ENCODE peak calls at places on chromosomes 3 and 15, in five cellular contexts. A is mesendoderm, T is PC-3, D is transverse colon, Y is psoas muscle. Q is an unnamed sample. For H3K27me3 and H3K4me1, the result is how much of the 10 kb centered on the place peaks cover.

GRCh38 chr3:81723732-81724313 is 37.6 kb downstream of the GBE1 start:
- DNase-seq in A (no peak), T (peak), D (no peak), Y (no peak), Q (no peak)

GRCh38 chr3:197501496-197501878 is 54.3 kb downstream of the BDH1 start:
- DNase-seq in A (peak), T (peak), D (peak), Y (no peak), Q (no peak)

GRCh38 chr3:18712713-18713575 is 287.8 kb upstream of the SATB1 start:
- DNase-seq in A (no peak), T (no peak), D (no peak), Y (no peak), Q (no peak)

GRCh38 chr3:161890147-161890625 is 393.6 kb downstream of the OTOL1 start:
- DNase-seq in A (no peak), T (peak), D (peak), Y (no peak), Q (peak)

GRCh38 chr3:20190991-20191390 is 5.0 kb upstream of the SGO1 start:
- DNase-seq in A (peak), T (peak), D (no peak), Y (no peak), Q (no peak)

GRCh38 chr15:64596701-64597468 is 136.5 kb downstream of the ZNF609 start:
- DNase-seq in A (peak), T (no peak), D (no peak), Y (no peak), Q (no peak)

GRCh38 chr3:43732747-43733425 is 42.1 kb downstream of the ABHD5 start:
- DNase-seq in A (no peak), T (no peak), D (no peak), Y (no peak), Q (no peak)

GRCh38 chr3:101639280-101639963 is 37.5 kb downstream of the ZBTB11 start:
- DNase-seq in A (no peak), T (no peak), D (no peak), Y (no peak), Q (no peak)

GRCh38 chr15:24617646-24618045 is 57.9 kb upstream of the NPAP1 start:
- DNase-seq in A (peak), T (no peak), D (no peak), Y (no peak), Q (no peak)

GRCh38 chr3:41001556-41001955 is 197.7 kb upstream of the CTNNB1 start:
- DNase-seq in A (no peak), T (no peak), D (no peak), Y (no peak), Q (no peak)

GRCh38 chr3:51336261-51336660 is 48.8 kb upstream of the MANF start:
- DNase-seq in A (peak), T (no peak), D (no peak), Y (no peak), Q (no peak)

GRCh38 chr3:142586803-142587406 is 8.4 kb upstream of the ATR start:
- DNase-seq in A (peak), T (peak), D (peak), Y (no peak), Q (no peak)

GRCh38 chr15:94262201-94262600 is 30.8 kb downstream of the MCTP2 start:
- DNase-seq in A (no peak), T (no peak), D (no peak), Y (no peak), Q (no peak)

GRCh38 chr3:56976666-56977560 is 83.6 kb upstream of the SPATA12 start:
- DNase-seq in A (peak), T (no peak), D (no peak), Y (no peak), Q (no peak)

GRCh38 chr3:31472479-31473390 is 60.0 kb upstream of the STT3B start:
- DNase-seq in A (no peak), T (peak), D (no peak), Y (no peak), Q (no peak)

GRCh38 chr3:196519738-196520122 is 4.6 kb upstream of the SMCO1 start:
- DNase-seq in A (peak), T (no peak), D (no peak), Y (no peak), Q (no peak)

GRCh38 chr15:72239652-72240051 is 8.7 kb upstream of the PKM start:
- DNase-seq in A (no peak), T (no peak), D (no peak), Y (no peak), Q (no peak)
- H3K27me3 ChIP-seq in A (under half), T (under half), D (under half), Y (under half), Q (under half)

DNA sequence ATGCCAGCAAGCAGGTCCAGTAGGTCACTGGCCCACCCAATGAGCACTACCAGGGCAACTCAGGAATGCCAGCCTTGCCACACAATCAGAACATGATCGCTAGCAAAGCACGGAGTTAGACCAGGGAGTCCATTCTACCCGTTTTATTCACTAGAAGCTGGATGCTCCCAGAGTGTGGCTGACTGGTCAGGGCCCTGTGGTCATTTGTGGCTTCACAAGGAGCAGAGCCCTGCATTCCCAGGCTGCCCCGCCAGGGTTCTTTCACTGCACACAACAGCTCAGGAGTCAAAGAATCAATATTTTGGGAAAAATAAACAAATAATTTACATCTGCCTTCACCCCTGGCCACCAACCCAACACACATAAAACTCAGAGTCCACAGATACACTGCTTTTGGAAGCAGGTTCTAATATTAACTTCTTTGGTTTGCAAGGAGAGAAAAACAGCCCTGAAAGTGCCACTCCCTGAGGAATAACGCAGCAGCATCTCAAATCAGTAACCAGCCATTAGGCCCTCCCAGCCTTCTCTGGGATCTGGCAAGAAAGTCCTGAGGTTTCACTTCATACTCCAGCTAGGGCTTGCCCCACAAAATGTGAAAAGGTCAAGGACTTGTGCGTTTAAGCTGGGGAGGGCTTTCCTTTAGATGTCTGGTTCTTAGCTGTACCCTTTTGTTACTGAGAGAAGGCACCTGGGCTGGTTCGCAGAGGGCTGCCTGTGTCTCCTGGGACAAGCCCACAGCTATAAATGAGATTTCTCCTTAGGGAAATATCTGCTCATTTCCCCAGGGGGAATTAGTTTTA is 16.0 kb downstream of the SIAH2 start:
- DNase-seq in A (no peak), T (no peak), D (no peak), Y (no peak), Q (no peak)
- H3K4me1 ChIP-seq in A (under half), T (under half), D (half or more), Y (half or more), Q (under half)

GRCh38 chr3:23913873-23914743 is 2.7 kb downstream of the NKIRAS1 start:
- DNase-seq in A (no peak), T (no peak), D (no peak), Y (no peak), Q (no peak)

GRCh38 chr3:23916152-23916885 is 471 bp downstream of the NKIRAS1 start:
- DNase-seq in A (no peak), T (no peak), D (no peak), Y (no peak), Q (no peak)

GRCh38 chr3:23911397-23911796 is 5.4 kb downstream of the NKIRAS1 start:
- DNase-seq in A (no peak), T (no peak), D (no peak), Y (no peak), Q (no peak)

GRCh38 chr3:23915537-23916108 is 1.2 kb downstream of the NKIRAS1 start:
- DNase-seq in A (no peak), T (no peak), D (no peak), Y (no peak), Q (no peak)

DNA sequence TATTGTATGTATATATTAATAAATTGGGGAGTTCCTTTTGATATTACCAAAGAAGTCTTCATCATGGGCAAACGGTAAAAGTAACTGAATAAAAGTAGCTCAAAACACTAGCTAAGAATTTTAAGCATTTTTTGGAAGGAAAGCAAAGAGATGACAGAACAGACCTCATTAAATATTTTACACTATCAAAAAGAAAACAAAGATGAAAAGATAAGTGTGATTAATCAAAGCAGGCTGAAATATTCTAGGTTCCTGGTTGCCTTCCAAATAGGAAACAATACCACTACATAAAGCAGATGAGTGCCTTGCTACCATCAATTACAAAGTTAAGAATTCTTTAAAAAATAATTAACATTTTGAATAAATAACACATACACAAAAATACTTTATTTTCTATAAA is 3.6 kb downstream of the NKIRAS1 start:
- DNase-seq in A (no peak), T (no peak), D (no peak), Y (no peak), Q (no peak)
- H3K27me3 ChIP-seq in A (under half), T (under half), D (under half), Y (under half), Q (under half)

GRCh38 chr3:15318661-15319060 is 13.7 kb downstream of the SH3BP5 start:
- DNase-seq in A (no peak), T (no peak), D (no peak), Y (no peak), Q (peak)

GRCh38 chr3:15317164-15317477 is 15.3 kb downstream of the SH3BP5 start:
- DNase-seq in A (peak), T (no peak), D (no peak), Y (peak), Q (peak)

GRCh38 chr3:15323063-15323462 is 9.3 kb downstream of the SH3BP5 start:
- DNase-seq in A (no peak), T (no peak), D (no peak), Y (no peak), Q (no peak)

GRCh38 chr3:15319127-15319526 is 13.3 kb downstream of the SH3BP5 start:
- DNase-seq in A (no peak), T (no peak), D (no peak), Y (no peak), Q (no peak)

GRCh38 chr3:15319575-15319974 is 12.8 kb downstream of the SH3BP5 start:
- DNase-seq in A (no peak), T (no peak), D (no peak), Y (peak), Q (no peak)
- H3K4me1 ChIP-seq in A (under half), T (under half), D (under half), Y (half or more), Q (under half)

DNA sequence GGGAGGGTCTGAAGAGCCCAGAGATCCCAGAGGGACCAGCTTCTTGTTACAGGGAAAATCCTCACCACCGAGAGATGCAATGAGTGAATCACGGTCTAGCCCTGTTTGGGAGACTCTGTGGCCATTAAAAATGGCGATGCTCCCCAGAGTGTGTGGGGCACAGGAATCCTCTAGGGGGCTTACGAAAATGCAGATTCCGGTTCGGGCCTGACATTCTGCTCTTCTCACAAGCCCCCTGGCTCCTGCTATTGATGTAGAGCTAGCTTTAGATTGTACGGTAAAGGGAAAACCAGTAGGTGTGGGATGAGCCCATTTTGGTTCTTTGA is 35.5 kb upstream of the EPHB3 start:
- DNase-seq in A (peak), T (no peak), D (no peak), Y (no peak), Q (no peak)
- H3K27me3 ChIP-seq in A (under half), T (half or more), D (half or more), Y (under half), Q (under half)

DNA sequence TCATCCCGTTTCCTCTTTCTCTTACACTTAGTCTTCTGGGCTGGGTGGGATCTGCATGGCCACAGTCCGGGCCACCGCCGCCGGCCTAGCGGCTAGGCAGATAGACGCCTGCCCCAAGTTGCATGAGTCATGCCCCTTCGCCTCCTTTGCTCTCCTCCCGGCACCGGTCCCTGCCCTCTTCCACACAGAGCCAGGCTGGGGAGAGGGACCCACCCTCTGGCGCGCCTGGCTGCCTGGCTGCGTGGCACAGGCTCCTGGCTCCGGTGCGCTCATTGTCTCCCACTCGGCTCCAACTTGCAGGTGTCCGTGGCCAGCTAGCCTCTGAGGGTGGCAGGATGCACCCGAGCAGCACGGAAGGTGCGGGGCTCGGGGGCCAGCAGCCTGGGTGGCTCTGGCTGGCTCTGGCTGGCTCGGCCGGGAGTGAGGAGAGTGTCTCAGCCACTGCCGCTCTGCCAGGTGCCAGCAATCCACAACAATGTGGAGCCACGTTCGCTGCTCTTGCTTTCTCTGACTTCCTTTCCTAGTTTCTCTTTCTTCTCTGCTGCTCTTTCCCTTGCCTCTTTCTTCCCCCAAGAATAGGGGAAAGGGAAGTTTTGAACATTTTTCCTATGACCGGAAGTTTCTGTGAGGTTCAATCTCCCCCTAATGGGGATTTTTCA is 22.4 kb upstream of the MTHFS start:
- DNase-seq in A (no peak), T (no peak), D (no peak), Y (no peak), Q (no peak)
- H3K4me1 ChIP-seq in A (under half), T (under half), D (under half), Y (under half), Q (under half)